ENCODE peak calls at places on chromosomes 11 and 22, in ten cellular contexts. Z is spleen; Y is left ventricle myocardium inferior; O is neural crest cell; P is cardiac muscle cell; B is adrenal gland; N is CD8-positive, alpha-beta T cell; X is psoas muscle; U is SK-N-SH; S is WTC11. H is an unnamed sample.

GRCh38 chr11:78993800-78994430 is 419.3 kb upstream of the NARS2 start:
- DNase-seq in Z (no peak), Y (no peak), O (no peak), P (no peak), B (no peak), N (no peak), X (no peak), U (no peak), S (no peak), H (no peak)

GRCh38 chr11:21142007-21142406 is 472.6 kb downstream of the NELL1 start:
- DNase-seq in Z (no peak), Y (no peak), O (no peak), P (no peak), B (no peak), N (no peak), X (no peak), U (peak; percentile 7), S (peak; percentile 30), H (no peak)

GRCh38 chr11:2944953-2945756 is 15.9 kb upstream of the PHLDA2 start:
- DNase-seq in Z (peak; percentile 92), Y (peak; percentile 91), O (peak; percentile 50), P (peak; percentile 96), B (peak; percentile 90), N (no peak), X (peak; percentile 90), U (peak; percentile 85), S (peak; percentile 76), H (no peak)

GRCh38 chr11:75583710-75584658 is 21.9 kb downstream of the SERPINH1 start:
- DNase-seq in Z (peak; percentile 82), Y (peak; percentile 83), O (peak; percentile 43), P (peak; percentile 92), B (peak; percentile 72), N (no peak), X (peak; percentile 85), U (peak; percentile 87), S (peak; percentile 75), H (peak; percentile 51)

GRCh38 chr11:86806903-86807302 is 6.6 kb downstream of the PRSS23 start:
- DNase-seq in Z (no peak), Y (no peak), O (no peak), P (no peak), B (no peak), N (no peak), X (no peak), U (no peak), S (no peak), H (no peak)

GRCh38 chr11:48150213-48150612 is 66.4 kb upstream of the OR4B1 start:
- DNase-seq in Z (no peak), Y (no peak), O (no peak), P (peak; percentile 69), B (no peak), N (no peak), X (no peak), U (no peak), S (no peak), H (no peak)

GRCh38 chr11:47846998-47847397 is 1.2 kb downstream of the NUP160 start:
- DNase-seq in Z (no peak), Y (no peak), O (no peak), P (no peak), B (no peak), N (no peak), X (no peak), U (no peak), S (no peak), H (no peak)

GRCh38 chr11:106552694-106553203 is 465.5 kb downstream of the GUCY1A2 start:
- DNase-seq in Z (no peak), Y (no peak), O (no peak), P (no peak), B (no peak), N (no peak), X (no peak), U (no peak), S (peak; percentile 29), H (no peak)

GRCh38 chr11:19499999-19500398 is 212.6 kb upstream of the NAV2 start:
- DNase-seq in Z (no peak), Y (no peak), O (no peak), P (peak; percentile 46), B (no peak), N (no peak), X (no peak), U (no peak), S (no peak), H (no peak)

DNA sequence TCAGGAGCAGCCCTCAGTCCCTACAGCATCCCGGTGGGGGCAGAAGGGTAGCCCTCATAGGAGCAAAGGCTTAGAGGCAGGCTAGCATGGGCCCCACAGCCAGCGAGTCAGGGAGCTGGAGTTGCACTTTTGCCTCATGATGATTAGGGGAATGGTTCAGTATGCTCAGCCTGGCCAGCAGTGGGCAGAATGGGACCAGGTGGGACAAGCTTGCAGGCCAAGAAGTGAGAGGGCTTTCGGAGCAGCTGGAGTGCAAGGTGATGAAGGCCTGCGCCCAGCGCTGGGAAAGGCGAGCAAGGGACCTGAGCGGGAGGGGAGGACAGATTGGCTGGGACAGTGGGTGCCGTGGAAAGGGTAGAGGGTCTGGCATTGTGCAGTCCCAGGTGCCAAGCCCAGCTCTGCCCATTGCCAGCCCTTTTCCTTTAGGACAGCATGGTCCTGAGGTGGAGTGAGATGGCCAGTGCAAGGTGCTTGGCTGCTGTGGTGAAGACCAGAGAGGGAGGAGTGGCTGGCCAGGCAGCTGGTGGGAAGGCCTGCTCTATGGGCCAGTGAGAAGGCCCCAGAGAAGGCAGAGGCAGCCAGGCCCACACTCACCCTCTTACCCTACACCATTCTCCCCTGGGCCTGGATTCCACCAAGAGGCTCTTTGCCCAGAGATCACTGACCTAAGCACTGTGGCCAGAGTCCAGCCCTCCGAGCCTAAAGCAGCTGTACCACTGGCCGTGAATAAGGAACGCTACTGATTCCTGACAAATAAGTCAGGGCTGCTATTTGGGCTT is 47.9 kb upstream of the SUSD2 start:
- DNase-seq in Z (no peak), Y (peak; percentile 25), O (no peak), P (peak; percentile 18), B (no peak), N (peak; percentile 32), X (no peak), U (no peak), S (peak; percentile 42), H (no peak)
- TF ChIP-seq CTCF in Z (peak; percentile 41), Y (peak; percentile 63), O (no peak), P (peak; percentile 23), B (no peak), N (peak; percentile 53), X (peak; percentile 13), U (peak; percentile 24), S (no peak), H (peak; percentile 36)

GRCh38 chr11:134862168-134862567 is 450.1 kb upstream of the B3GAT1 start:
- DNase-seq in Z (no peak), Y (no peak), O (no peak), P (no peak), B (no peak), N (no peak), X (no peak), U (peak; percentile 39), S (no peak), H (no peak)

GRCh38 chr11:134863294-134863693 is 451.3 kb upstream of the B3GAT1 start:
- DNase-seq in Z (no peak), Y (no peak), O (no peak), P (no peak), B (no peak), N (no peak), X (no peak), U (no peak), S (no peak), H (no peak)

GRCh38 chr11:134858783-134859480 is 446.9 kb upstream of the B3GAT1 start:
- DNase-seq in Z (no peak), Y (no peak), O (no peak), P (no peak), B (no peak), N (no peak), X (no peak), U (no peak), S (no peak), H (no peak)

GRCh38 chr11:134862796-134863195 is 450.8 kb upstream of the B3GAT1 start:
- DNase-seq in Z (no peak), Y (no peak), O (no peak), P (no peak), B (no peak), N (no peak), X (no peak), U (no peak), S (no peak), H (no peak)

DNA sequence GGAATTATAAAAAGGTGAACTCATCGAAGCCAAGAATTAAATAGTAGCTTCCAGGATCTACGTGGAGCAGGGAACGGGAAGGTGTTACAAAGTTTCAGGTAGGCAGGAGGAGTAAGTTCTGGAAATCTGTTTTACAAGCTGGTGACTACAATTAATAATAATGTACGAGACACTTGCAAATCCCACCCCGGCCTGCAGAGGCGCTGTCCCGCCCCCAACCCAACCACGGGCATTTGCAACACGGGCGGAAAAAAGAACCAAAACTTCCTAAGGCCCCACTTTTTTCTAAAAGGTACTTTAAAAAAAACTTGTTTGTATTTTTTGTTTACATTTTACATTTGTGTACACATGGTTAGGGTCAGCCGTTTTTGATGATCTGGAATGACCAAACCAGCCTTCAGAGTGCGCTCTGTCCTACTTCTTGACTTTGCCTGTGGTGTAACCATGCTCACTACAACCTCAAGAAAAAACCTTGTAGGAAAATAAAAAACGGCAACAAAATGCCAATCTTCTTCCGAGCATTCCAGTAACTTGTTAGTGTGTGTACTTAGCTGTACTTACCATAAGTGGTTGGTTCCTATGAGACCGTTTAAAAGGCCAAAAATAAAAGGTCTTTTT is 449.6 kb upstream of the B3GAT1 start:
- DNase-seq in Z (no peak), Y (no peak), O (no peak), P (no peak), B (no peak), N (no peak), X (no peak), U (no peak), S (peak; percentile 40), H (no peak)
- TF ChIP-seq CTCF in Z (no peak), Y (no peak), O (peak; percentile 47), P (no peak), B (no peak), N (no peak), X (no peak), U (no peak), S (peak; percentile 42), H (peak; percentile 5)

DNA sequence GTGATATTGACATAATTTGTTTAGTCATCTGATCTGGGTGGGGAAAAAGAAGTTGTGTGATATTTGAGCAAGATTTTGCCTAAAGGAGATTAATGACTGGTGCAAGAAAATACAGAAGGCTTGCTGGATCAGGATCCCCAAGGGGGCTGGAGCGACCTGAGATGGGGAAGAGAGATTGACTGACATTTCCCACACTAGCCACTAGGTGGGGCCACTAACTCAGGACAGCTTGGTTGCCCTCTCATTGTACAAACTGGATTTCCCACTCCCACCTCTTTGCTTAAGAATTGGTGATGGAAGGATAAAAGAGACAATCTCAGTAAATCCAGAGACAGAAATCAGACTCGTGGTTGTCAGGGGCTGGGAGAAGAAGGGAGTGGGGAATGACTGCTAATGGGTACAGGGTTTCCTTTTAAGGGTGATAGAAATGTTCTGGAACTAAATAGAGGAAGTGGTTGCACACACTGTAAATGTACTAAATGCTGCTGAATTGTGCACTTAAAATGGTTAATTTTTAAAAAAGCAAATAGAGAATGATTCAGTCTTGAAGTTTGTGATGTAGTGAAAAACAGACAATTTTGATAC is 50.7 kb downstream of the CTTN start:
- DNase-seq in Z (no peak), Y (no peak), O (no peak), P (no peak), B (no peak), N (no peak), X (no peak), U (no peak), S (peak; percentile 49), H (no peak)
- TF ChIP-seq CTCF in Z (no peak), Y (no peak), O (peak; percentile 61), P (peak; percentile 39), B (no peak), N (peak; percentile 19), X (no peak), U (peak; percentile 63), S (peak; percentile 74), H (peak; percentile 36)

GRCh38 chr11:94521684-94522083 is 9.4 kb downstream of the C11orf97 start:
- DNase-seq in Z (no peak), Y (no peak), O (no peak), P (peak; percentile 40), B (no peak), N (no peak), X (no peak), U (no peak), S (no peak), H (peak; percentile 26)
- TF ChIP-seq CTCF in Z (no peak), Y (peak; percentile 45), O (peak; percentile 47), P (peak; percentile 55), B (no peak), N (no peak), X (no peak), U (peak; percentile 48), S (peak; percentile 24), H (peak; percentile 44)

H was measured in GM13977.